ENCODE peak calls at places on chromosomes 2 and 18, in eight cellular contexts. T is MM.1S, I is GM23248, W is SK-N-SH, K is HCT116, J is OCI-LY7, A is GM23338, E is hepatocyte. Y is an unnamed sample.

GRCh38 chr2:156908825-156909224 is 348.7 kb upstream of the GALNT5 start:
- DNase-seq in K (no peak), J (no peak), W (no peak), A (no peak), T (peak; percentile 60), I (peak; percentile 82), E (no peak), Y (no peak)

GRCh38 chr2:163207706-163208370 is 369.3 kb upstream of the KCNH7 start:
- DNase-seq in T (no peak), E (no peak), J (no peak), K (no peak), W (no peak), A (no peak), I (peak; percentile 39), Y (no peak)

GRCh38 chr2:239467956-239468490 is 67.2 kb upstream of the HDAC4 start:
- DNase-seq in W (no peak), T (no peak), J (no peak), I (no peak), A (no peak), E (no peak), K (no peak), Y (no peak)

GRCh38 chr2:215617060-215617824 is 181.4 kb upstream of the FN1 start:
- DNase-seq in J (no peak), W (no peak), K (no peak), T (no peak), I (no peak), A (no peak), E (no peak), Y (no peak)

GRCh38 chr18:77478619-77479018 is 229.0 kb downstream of the GALR1 start:
- DNase-seq in T (peak; percentile 46), A (peak; percentile 39), J (no peak), K (no peak), I (no peak), W (peak; percentile 5), E (no peak), Y (no peak)

GRCh38 chr2:15636972-15637785 is 45.5 kb downstream of the DDX1 start:
- DNase-seq in T (peak; percentile 51), K (peak; percentile 23), I (peak; percentile 79), J (peak; percentile 60), E (peak; percentile 83), W (peak; percentile 87), A (peak; percentile 85), Y (peak; percentile 85)

GRCh38 chr2:197498937-197499593 is 575 bp downstream of the HSPD1 start:
- DNase-seq in A (peak; percentile 68), W (peak; percentile 59), E (peak; percentile 84), J (peak; percentile 84), I (peak; percentile 83), K (no peak), T (peak; percentile 62), Y (peak; percentile 85)

GRCh38 chr2:51158236-51158635 is 126.3 kb upstream of the NRXN1 start:
- DNase-seq in I (no peak), K (no peak), W (no peak), E (no peak), A (no peak), T (no peak), J (no peak), Y (no peak)

GRCh38 chr18:37568671-37569070 is 3.1 kb upstream of the CELF4 start:
- DNase-seq in I (no peak), J (no peak), W (no peak), T (no peak), A (no peak), K (no peak), E (no peak), Y (no peak)

GRCh38 chr2:24124003-24124585 is 825 bp downstream of the FAM228B start:
- DNase-seq in K (no peak), I (peak; percentile 57), T (no peak), J (no peak), E (no peak), W (no peak), A (no peak), Y (no peak)

GRCh38 chr18:60892855-60893254 is 440.4 kb upstream of the CDH20 start:
- DNase-seq in A (no peak), I (peak; percentile 50), E (peak; percentile 35), J (no peak), W (no peak), T (no peak), K (peak; percentile 41), Y (no peak)

GRCh38 chr2:119389615-119390306 is 23.0 kb downstream of the DBI start:
- DNase-seq in T (no peak), I (peak; percentile 76), K (no peak), E (no peak), W (no peak), A (no peak), J (no peak), Y (no peak)

GRCh38 chr2:27681844-27682243 is 18.2 kb downstream of the SLC4A1AP start:
- DNase-seq in I (peak; percentile 81), A (no peak), W (no peak), E (peak; percentile 55), J (no peak), K (no peak), T (no peak), Y (no peak)

GRCh38 chr2:173749315-173749714 is 215.9 kb downstream of the SP3 start:
- DNase-seq in T (no peak), J (no peak), W (no peak), A (no peak), K (peak; percentile 27), E (peak; percentile 43), I (peak; percentile 53), Y (peak; percentile 29)

GRCh38 chr18:11981633-11982366 is 493 bp downstream of the IMPA2 start:
- DNase-seq in A (peak; percentile 73), J (peak; percentile 45), W (no peak), K (no peak), E (peak; percentile 46), I (peak; percentile 52), T (peak; percentile 33), Y (peak; percentile 87)

GRCh38 chr2:145724499-145724898 is 1204.6 kb upstream of the ZEB2 start:
- DNase-seq in E (no peak), J (no peak), A (no peak), T (no peak), I (peak; percentile 44), K (no peak), W (no peak), Y (no peak)
- TF ChIP-seq EZH2phosphoT487 in E (no peak), J (no peak), A (no peak), T (no peak), I (no peak), K (no peak), W (no peak), Y (no peak)

GRCh38 chr2:101149241-101150192 is 1.7 kb downstream of the TBC1D8 start:
- DNase-seq in A (peak; percentile 32), K (no peak), J (no peak), W (no peak), E (peak; percentile 30), T (no peak), I (no peak), Y (no peak)

GRCh38 chr2:101151859-101152194 is 645 bp upstream of the TBC1D8 start:
- DNase-seq in K (no peak), E (no peak), W (no peak), A (no peak), I (no peak), T (no peak), J (no peak), Y (peak; percentile 23)

GRCh38 chr2:101148777-101149176 is 2.4 kb downstream of the TBC1D8 start:
- DNase-seq in A (no peak), E (no peak), I (no peak), T (no peak), J (no peak), W (no peak), K (no peak), Y (no peak)

GRCh38 chr2:101151141-101151858 is at the start of gene TBC1D8:
- DNase-seq in K (peak; percentile 49), W (peak; percentile 97), J (peak; percentile 37), I (peak; percentile 88), E (peak; percentile 92), T (peak; percentile 70), A (peak; percentile 91), Y (peak; percentile 89)

DNA sequence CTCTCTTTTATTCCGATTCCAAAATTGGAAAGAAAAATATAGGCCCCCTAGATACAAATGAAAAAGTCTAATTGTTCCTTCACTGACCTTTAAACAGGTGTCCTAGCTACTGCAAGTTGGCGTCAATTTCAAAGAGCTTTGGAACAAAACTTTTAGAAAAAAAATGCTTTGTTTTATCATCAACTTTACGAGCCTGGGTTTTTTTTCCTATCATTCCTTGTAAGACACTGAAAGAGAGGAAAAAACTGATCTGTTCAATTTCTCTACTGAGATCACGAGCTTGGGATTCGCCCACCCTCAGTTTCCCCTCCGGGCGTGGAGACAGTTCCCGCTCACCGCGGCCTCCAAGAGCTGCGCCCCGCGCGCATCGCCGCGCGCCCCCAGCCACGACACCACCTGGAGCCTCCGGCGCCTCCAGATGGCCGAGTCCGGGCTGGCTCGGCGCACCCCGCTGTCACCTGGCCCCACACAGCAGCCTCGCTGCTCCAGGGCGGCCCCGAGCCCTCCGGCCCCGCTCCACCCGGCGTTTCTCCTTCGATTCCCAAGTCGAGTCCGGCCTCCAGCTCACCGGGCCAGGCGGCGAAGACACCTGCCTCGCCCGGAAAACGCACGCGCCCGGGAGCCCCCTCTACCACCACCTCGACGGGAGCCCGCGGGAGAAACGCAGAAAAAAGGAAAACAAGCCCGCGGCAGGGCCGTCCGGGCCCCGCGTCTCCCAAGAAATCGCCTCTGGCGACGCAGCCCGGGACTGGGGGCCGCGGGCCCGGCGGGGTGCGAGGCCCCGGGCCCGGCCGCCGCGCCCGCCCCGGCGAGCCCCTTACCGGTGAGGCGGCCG is 659 bp downstream of the TBC1D8 start:
- DNase-seq in J (no peak), E (peak; percentile 60), A (peak; percentile 57), K (no peak), T (peak; percentile 16), W (peak; percentile 78), I (peak; percentile 47), Y (peak; percentile 66)
- TF ChIP-seq EZH2phosphoT487 in J (no peak), E (no peak), A (no peak), K (no peak), T (no peak), W (no peak), I (no peak), Y (peak; percentile 60)

GRCh38 chr2:109624339-109624738 is 10.2 kb downstream of the SOWAHC start:
- DNase-seq in T (no peak), I (no peak), A (no peak), E (no peak), W (no peak), J (no peak), K (no peak), Y (no peak)
- TF ChIP-seq EZH2phosphoT487 in T (no peak), I (no peak), A (no peak), E (no peak), W (no peak), J (no peak), K (no peak), Y (no peak)

GRCh38 chr2:198776616-198777406 is 680.9 kb downstream of the SATB2 start:
- DNase-seq in I (no peak), K (no peak), T (no peak), E (no peak), A (no peak), J (no peak), W (no peak), Y (no peak)

GRCh38 chr2:198788676-198789075 is 669.1 kb downstream of the SATB2 start:
- DNase-seq in E (no peak), J (no peak), T (no peak), K (no peak), I (no peak), W (no peak), A (peak; percentile 80), Y (no peak)

DNA sequence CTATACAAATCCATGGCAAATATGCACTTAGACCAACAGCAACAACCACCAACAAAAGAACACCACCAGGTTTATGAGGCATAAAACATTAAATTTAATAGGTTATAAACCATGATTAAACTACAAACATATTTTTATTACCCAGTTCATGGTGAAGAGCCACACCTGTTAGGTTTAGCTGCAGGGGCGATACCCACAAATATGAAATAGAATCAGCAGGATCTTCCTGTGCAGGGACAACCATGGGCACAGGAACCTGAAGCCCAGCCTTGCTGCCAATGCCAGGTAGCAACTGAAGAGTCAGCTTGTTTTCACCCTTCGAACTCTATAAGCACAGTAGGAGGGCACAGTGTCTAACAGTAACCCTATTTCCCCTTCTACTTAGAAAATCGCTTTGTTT is 675.0 kb downstream of the SATB2 start:
- DNase-seq in E (no peak), J (no peak), A (no peak), I (no peak), T (no peak), K (no peak), W (no peak), Y (no peak)
- TF ChIP-seq EZH2phosphoT487 in E (no peak), J (no peak), A (no peak), I (no peak), T (no peak), K (no peak), W (no peak), Y (no peak)